ENCODE peak calls at places on chromosome 14, in five cellular contexts. G is GM23338, D is stomach, S is progenitor cell of endocrine pancreas, T is caudate nucleus. W is an unnamed sample.

GRCh38 chr14:73645248-73645610 is 443 bp downstream of the DNAL1 start:
- DNase-seq in T (no peak), S (no peak), D (no peak), G (no peak), W (no peak)

GRCh38 chr14:51446771-51447170 is 204.9 kb upstream of the FRMD6 start:
- DNase-seq in T (no peak), D (no peak), G (no peak), S (no peak), W (no peak)

GRCh38 chr14:52043690-52044089 is 25.2 kb downstream of the NID2 start:
- DNase-seq in S (peak; percentile 25), D (peak; percentile 36), T (no peak), G (peak; percentile 75), W (peak; percentile 60)

GRCh38 chr14:86712727-86713126 is 1182.8 kb downstream of the FLRT2 start:
- DNase-seq in S (no peak), T (no peak), G (peak; percentile 11), D (no peak), W (no peak)

GRCh38 chr14:71448431-71449315 is 483.6 kb upstream of the RGS6 start:
- DNase-seq in T (no peak), D (no peak), S (no peak), G (no peak), W (no peak)

GRCh38 chr14:73744175-73744867 is 30.1 kb upstream of the PNMA1 start:
- DNase-seq in D (no peak), T (peak; percentile 30), G (no peak), S (no peak), W (no peak)

GRCh38 chr14:67420102-67420739 is 8.3 kb upstream of the PLEK2 start:
- DNase-seq in G (peak; percentile 87), T (no peak), S (no peak), D (no peak), W (no peak)

GRCh38 chr14:52061380-52061779 is 7.5 kb downstream of the NID2 start:
- DNase-seq in S (no peak), G (no peak), T (no peak), D (no peak), W (no peak)

GRCh38 chr14:50875359-50876090 is 3.7 kb downstream of the ABHD12B start:
- DNase-seq in D (no peak), S (no peak), G (no peak), T (no peak), W (no peak)

GRCh38 chr14:104326848-104327247 is 188.5 kb downstream of the KIF26A start:
- DNase-seq in D (peak; percentile 19), T (no peak), G (no peak), S (no peak), W (no peak)

GRCh38 chr14:95876769-95877490 is at the start of gene TUNAR:
- DNase-seq in G (peak; percentile 79), S (peak; percentile 19), D (no peak), T (no peak), W (no peak)

GRCh38 chr14:83419420-83419819 is 1885.8 kb upstream of the SEL1L start:
- DNase-seq in G (no peak), T (no peak), S (no peak), D (no peak), W (no peak)

GRCh38 chr14:60089201-60089600 is 2.5 kb upstream of the PCNX4 start:
- DNase-seq in S (no peak), T (no peak), G (no peak), D (no peak), W (no peak)

GRCh38 chr14:74963705-74964271 is 8.4 kb upstream of the PGF start:
- DNase-seq in S (no peak), T (no peak), D (no peak), G (no peak), W (no peak)

GRCh38 chr14:101600891-101601602 is 39.8 kb downstream of the DIO3 start:
- DNase-seq in S (no peak), G (no peak), T (no peak), D (no peak), W (no peak)

GRCh38 chr14:88983755-88984154 is 159.3 kb downstream of the TTC8 start:
- DNase-seq in G (no peak), D (no peak), T (no peak), S (no peak), W (peak; percentile 57)

GRCh38 chr14:69008411-69008810 is 29.3 kb upstream of the ACTN1 start:
- DNase-seq in T (no peak), S (no peak), D (no peak), G (no peak), W (no peak)

GRCh38 chr14:81402123-81402495 is 2.0 kb upstream of the STON2 start:
- DNase-seq in G (no peak), S (no peak), T (no peak), D (no peak), W (no peak)

GRCh38 chr14:31982642-31983041 is 94.5 kb upstream of the ARHGAP5 start:
- DNase-seq in S (no peak), G (no peak), D (no peak), T (no peak), W (no peak)

GRCh38 chr14:104968541-104969401 is 9.4 kb downstream of the AHNAK2 start:
- DNase-seq in G (no peak), D (no peak), S (no peak), T (no peak), W (peak; percentile 79)